ENCODE peak calls at places on chromosomes 16 and 17, in eight cellular contexts. P, X, T, F, H, J, V and R are unnamed samples.

GRCh38 chr16:46896314-46896968 is 12.3 kb downstream of the GPT2 start:
- DNase-seq in X (no peak), F (no peak), V (no peak), T (no peak), J (no peak), P (no peak), H (no peak), R (no peak)

GRCh38 chr17:78924481-78925151 is 571 bp downstream of the TIMP2 start:
- DNase-seq in V (no peak), J (no peak), P (no peak), F (no peak), H (no peak), X (no peak), T (no peak), R (no peak)

GRCh38 chr16:27223226-27223610 is 19.9 kb downstream of the KDM8 start:
- DNase-seq in T (no peak), X (no peak), H (no peak), F (no peak), J (no peak), P (no peak), V (no peak), R (no peak)

GRCh38 chr16:2740476-2740875 is 12.0 kb upstream of the SRRM2 start:
- DNase-seq in F (no peak), P (no peak), X (no peak), T (no peak), J (no peak), V (no peak), H (no peak), R (no peak)

GRCh38 chr17:41810659-41811548 is 845 bp downstream of the P3H4 start:
- DNase-seq in J (peak; percentile 60), P (no peak), V (no peak), H (no peak), X (peak; percentile 41), T (no peak), F (no peak), R (no peak)

GRCh38 chr17:77332034-77332971 is 191.5 kb downstream of the SEC14L1 start:
- DNase-seq in P (no peak), X (no peak), F (peak; percentile 14), V (peak; percentile 76), T (no peak), H (no peak), J (no peak), R (no peak)

GRCh38 chr17:6570731-6571465 is 14.5 kb upstream of the PITPNM3 start:
- DNase-seq in V (no peak), X (no peak), J (no peak), P (no peak), H (no peak), T (no peak), F (no peak), R (no peak)

GRCh38 chr16:78007121-78007520 is 15.2 kb upstream of the CLEC3A start:
- DNase-seq in F (no peak), P (no peak), V (no peak), J (no peak), X (no peak), H (no peak), T (no peak), R (no peak)

GRCh38 chr16:1991588-1992474 is 2.1 kb downstream of the SYNGR3 start:
- DNase-seq in T (peak; percentile 32), J (no peak), P (peak; percentile 87), F (peak; percentile 86), H (peak; percentile 100), X (peak; percentile 82), V (peak; percentile 99), R (no peak)

GRCh38 chr16:3774156-3774767 is 56.9 kb upstream of the TRAP1 start:
- DNase-seq in X (peak; percentile 2), F (peak; percentile 61), P (no peak), J (peak; percentile 71), T (no peak), V (no peak), H (no peak), R (no peak)

GRCh38 chr17:79990051-79990592 is 45.5 kb downstream of the TBC1D16 start:
- DNase-seq in F (no peak), X (no peak), J (no peak), H (no peak), V (no peak), P (no peak), T (no peak), R (no peak)

GRCh38 chr16:71459510-71459909 is 2.5 kb downstream of the ZNF23 start:
- DNase-seq in T (no peak), H (no peak), F (no peak), J (no peak), V (no peak), X (no peak), P (no peak), R (no peak)

GRCh38 chr17:35743911-35744328 is 9.1 kb downstream of the GAS2L2 start:
- DNase-seq in F (no peak), X (no peak), H (no peak), P (peak; percentile 58), T (no peak), V (no peak), J (no peak), R (no peak)

GRCh38 chr17:7095642-7096041 is 15.6 kb upstream of the CLEC10A start:
- DNase-seq in V (no peak), J (no peak), X (no peak), T (no peak), H (no peak), F (no peak), P (no peak), R (peak; percentile 52)

GRCh38 chr17:8292639-8293395 is 2.4 kb downstream of the SLC25A35 start:
- DNase-seq in X (no peak), T (no peak), P (no peak), J (no peak), F (no peak), H (no peak), V (no peak), R (no peak)